ENCODE peak calls at places on chromosome X, in six cellular contexts. H is nephron progenitor cell, E is GM13977, U is foreskin fibroblast, K is dorsolateral prefrontal cortex, M is RWPE2. G is an unnamed sample.

GRCh38 chrX:10110984-10111363 is 45.8 kb upstream of the CLCN4 start:
- DNase-seq in H (no peak), E (peak), U (peak), K (no peak), M (no peak), G (no peak)

GRCh38 chrX:109840585-109840984 is 107.5 kb upstream of the ACSL4 start:
- DNase-seq in H (no peak), E (no peak), U (peak), K (no peak), M (peak), G (no peak)

GRCh38 chrX:32842053-32842452 is 369.3 kb downstream of the DMD start:
- DNase-seq in H (no peak), E (no peak), U (no peak), K (no peak), M (no peak), G (no peak)

GRCh38 chrX:25156323-25156722 is 140.6 kb upstream of the ARX start:
- DNase-seq in H (no peak), E (no peak), U (no peak), K (no peak), M (no peak), G (no peak)

GRCh38 chrX:4451591-4451990 is 738.1 kb upstream of the PRKX start:
- DNase-seq in H (no peak), E (no peak), U (no peak), K (no peak), M (no peak), G (no peak)

GRCh38 chrX:46184749-46185148 is 360.5 kb downstream of the ZNF674 start:
- DNase-seq in H (no peak), E (no peak), U (peak), K (no peak), M (no peak), G (no peak)

GRCh38 chrX:18895157-18895952 is 88.6 kb downstream of the PHKA2 start:
- DNase-seq in H (no peak), E (no peak), U (peak), K (no peak), M (peak), G (no peak)

GRCh38 chrX:55056820-55057690 is 17.8 kb upstream of the PAGE2B start:
- DNase-seq in H (no peak), E (no peak), U (peak), K (no peak), M (no peak), G (no peak)

GRCh38 chrX:31323658-31324057 is 251.8 kb upstream of the FTHL17 start:
- DNase-seq in H (no peak), E (peak), U (no peak), K (no peak), M (no peak), G (no peak)

GRCh38 chrX:133254666-133255065 is 36.5 kb upstream of the TFDP3 start:
- DNase-seq in H (no peak), E (no peak), U (peak), K (no peak), M (no peak), G (no peak)

GRCh38 chrX:13652256-13653021 is 502 bp upstream of the TCEANC start:
- DNase-seq in H (no peak), E (no peak), U (peak), K (no peak), M (no peak), G (no peak)

GRCh38 chrX:132963846-132964245 is 5.4 kb upstream of the HS6ST2 start:
- DNase-seq in H (no peak), E (no peak), U (no peak), K (no peak), M (no peak), G (no peak)

GRCh38 chrX:44306336-44306735 is 37.1 kb downstream of the EFHC2 start:
- DNase-seq in H (no peak), E (no peak), U (peak), K (no peak), M (peak), G (no peak)

GRCh38 chrX:148914783-148915182 is 414.4 kb downstream of the AFF2 start:
- DNase-seq in H (no peak), E (peak), U (no peak), K (no peak), M (no peak), G (no peak)

GRCh38 chrX:68650491-68650890 is 3.0 kb downstream of the STARD8 start:
- DNase-seq in H (no peak), E (no peak), U (peak), K (no peak), M (no peak), G (no peak)

GRCh38 chrX:15405846-15406245 is 21.6 kb upstream of the VEGFD start:
- DNase-seq in H (no peak), E (no peak), U (peak), K (no peak), M (no peak), G (no peak)

GRCh38 chrX:9644335-9644734 is 121.3 kb downstream of the GPR143 start:
- DNase-seq in H (no peak), E (peak), U (no peak), K (no peak), M (no peak), G (no peak)

GRCh38 chrX:124211312-124211942 is 121.0 kb upstream of the TEX13D start:
- DNase-seq in H (no peak), E (peak), U (peak), K (no peak), M (no peak), G (peak)

GRCh38 chrX:11427082-11428033 is 134.1 kb downstream of the AMELX start:
- DNase-seq in H (peak), E (peak), U (peak), K (no peak), M (no peak), G (no peak)

GRCh38 chrX:23662187-23662586 is 5.1 kb upstream of the PRDX4 start:
- DNase-seq in H (no peak), E (no peak), U (no peak), K (no peak), M (no peak), G (peak)

GRCh38 chrX:24424948-24425347 is 40.1 kb upstream of the PDK3 start:
- DNase-seq in H (no peak), E (no peak), U (peak), K (no peak), M (no peak), G (no peak)

GRCh38 chrX:23610491-23610890 is 56.8 kb upstream of the PRDX4 start:
- DNase-seq in H (no peak), E (no peak), U (peak), K (no peak), M (no peak), G (no peak)

GRCh38 chrX:18864390-18864920 is 119.5 kb downstream of the PHKA2 start:
- DNase-seq in H (no peak), E (no peak), U (no peak), K (no peak), M (no peak), G (no peak)

GRCh38 chrX:15242899-15243555 is 26.9 kb downstream of the ASB9 start:
- DNase-seq in H (peak), E (peak), U (peak), K (peak), M (no peak), G (peak)

GRCh38 chrX:49310371-49310770 is 6.9 kb downstream of the GAGE10 start:
- DNase-seq in H (no peak), E (no peak), U (no peak), K (no peak), M (no peak), G (no peak)

GRCh38 chrX:55908685-55909212 is 191.2 kb downstream of the RRAGB start:
- DNase-seq in H (peak), E (peak), U (peak), K (peak), M (no peak), G (no peak)

GRCh38 chrX:20802036-20802435 is 535.3 kb upstream of the RPS6KA3 start:
- DNase-seq in H (no peak), E (no peak), U (no peak), K (no peak), M (no peak), G (no peak)

GRCh38 chrX:129006491-129006890 is 516.8 kb downstream of the SMARCA1 start:
- DNase-seq in H (no peak), E (no peak), U (no peak), K (no peak), M (no peak), G (peak)

GRCh38 chrX:100731441-100732281 is at the start of gene SYTL4:
- DNase-seq in H (peak), E (peak), U (peak), K (no peak), M (no peak), G (no peak)

GRCh38 chrX:136867518-136867917 is 13.0 kb downstream of the RBMX start:
- DNase-seq in H (no peak), E (no peak), U (no peak), K (no peak), M (no peak), G (no peak)

GRCh38 chrX:10011261-10011931 is 44.2 kb downstream of the CLDN34 start:
- DNase-seq in H (no peak), E (no peak), U (no peak), K (no peak), M (no peak), G (no peak)

GRCh38 chrX:107537815-107538214 is 88.4 kb downstream of the FRMPD3 start:
- DNase-seq in H (peak), E (no peak), U (peak), K (no peak), M (no peak), G (peak)

GRCh38 chrX:46072372-46072771 is 472.8 kb downstream of the ZNF674 start:
- DNase-seq in H (no peak), E (no peak), U (no peak), K (no peak), M (no peak), G (no peak)

GRCh38 chrX:14497184-14497666 is 32.1 kb upstream of the GLRA2 start:
- DNase-seq in H (no peak), E (peak), U (peak), K (no peak), M (no peak), G (no peak)

GRCh38 chrX:150155396-150156048 is 207.6 kb upstream of the MAMLD1 start:
- DNase-seq in H (no peak), E (no peak), U (peak), K (no peak), M (peak), G (no peak)

GRCh38 chrX:47316276-47317025 is 53.9 kb upstream of the ZNF157 start:
- DNase-seq in H (peak), E (no peak), U (peak), K (no peak), M (no peak), G (no peak)

GRCh38 chrX:123155327-123155726 is 28.8 kb upstream of the GRIA3 start:
- DNase-seq in H (no peak), E (no peak), U (peak), K (no peak), M (no peak), G (no peak)

GRCh38 chrX:30570505-30570904 is 7.1 kb downstream of the TASL start:
- DNase-seq in H (no peak), E (no peak), U (peak), K (no peak), M (no peak), G (peak)

GRCh38 chrX:10628906-10629305 is 8.5 kb upstream of the MID1 start:
- DNase-seq in H (no peak), E (no peak), U (no peak), K (no peak), M (no peak), G (no peak)

GRCh38 chrX:3345281-3346081 is 971 bp downstream of the MXRA5 start:
- DNase-seq in H (peak), E (no peak), U (peak), K (no peak), M (no peak), G (no peak)

GRCh38 chrX:3351287-3351686 is 4.8 kb upstream of the MXRA5 start:
- DNase-seq in H (no peak), E (no peak), U (no peak), K (no peak), M (no peak), G (no peak)

GRCh38 chrX:3348191-3348590 is 1.7 kb upstream of the MXRA5 start:
- DNase-seq in H (no peak), E (no peak), U (no peak), K (no peak), M (no peak), G (no peak)

GRCh38 chrX:3346436-3347329 is at the start of gene MXRA5:
- DNase-seq in H (peak), E (no peak), U (peak), K (no peak), M (no peak), G (no peak)
- TF ChIP-seq CTCF in H (no peak), E (no peak), U (no peak), K (no peak), M (no peak), G (no peak)

GRCh38 chrX:153435845-153436244 is 10.0 kb downstream of the TREX2 start:
- DNase-seq in H (no peak), E (no peak), U (no peak), K (no peak), M (no peak), G (no peak)

GRCh38 chrX:153439977-153440376 is 5.9 kb downstream of the TREX2 start:
- DNase-seq in H (no peak), E (no peak), U (no peak), K (no peak), M (no peak), G (no peak)

GRCh38 chrX:153441296-153441695 is 4.6 kb downstream of the TREX2 start:
- DNase-seq in H (no peak), E (no peak), U (no peak), K (no peak), M (no peak), G (no peak)

GRCh38 chrX:153440556-153441135 is 5.2 kb downstream of the TREX2 start:
- DNase-seq in H (no peak), E (no peak), U (no peak), K (no peak), M (no peak), G (no peak)

DNA sequence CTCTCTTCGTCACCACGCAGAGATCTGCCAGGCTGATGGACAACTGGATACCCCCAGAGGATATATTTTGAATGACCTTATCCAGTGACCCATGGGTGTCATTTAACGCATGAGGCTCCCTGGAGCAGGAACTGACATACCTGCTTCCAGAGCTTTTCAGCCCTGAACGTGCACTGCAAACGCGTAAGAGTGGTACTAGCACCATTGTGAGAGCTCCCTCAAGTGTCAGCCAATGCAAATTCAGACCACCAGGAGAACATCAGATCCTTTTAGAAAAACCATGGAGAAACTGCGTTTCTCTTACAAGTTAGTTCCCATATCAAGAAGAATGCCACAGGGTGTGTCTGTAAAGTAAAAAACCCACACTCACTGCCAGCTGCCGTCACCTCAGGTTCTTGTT is 7.3 kb downstream of the TREX2 start:
- DNase-seq in H (no peak), E (no peak), U (peak), K (no peak), M (no peak), G (peak)
- TF ChIP-seq CTCF in H (no peak), E (peak), U (peak), K (peak), M (peak), G (peak)

GRCh38 chrX:105829006-105829405 is 6.7 kb downstream of the NRK start:
- DNase-seq in H (no peak), E (no peak), U (peak), K (no peak), M (no peak), G (no peak)
- TF ChIP-seq CTCF in H (no peak), E (no peak), U (no peak), K (no peak), M (no peak), G (no peak)

GRCh38 chrX:77899081-77899828 is at the start of gene COX7B:
- DNase-seq in H (peak), E (peak), U (peak), K (peak), M (peak), G (peak)
- TF ChIP-seq CTCF in H (no peak), E (peak), U (peak), K (peak), M (peak), G (peak)

GRCh38 chrX:80876877-80877276 is 67.2 kb upstream of the BRWD3 start:
- DNase-seq in H (no peak), E (peak), U (peak), K (no peak), M (no peak), G (peak)
- TF ChIP-seq CTCF in H (peak), E (peak), U (peak), K (peak), M (peak), G (peak)

DNA sequence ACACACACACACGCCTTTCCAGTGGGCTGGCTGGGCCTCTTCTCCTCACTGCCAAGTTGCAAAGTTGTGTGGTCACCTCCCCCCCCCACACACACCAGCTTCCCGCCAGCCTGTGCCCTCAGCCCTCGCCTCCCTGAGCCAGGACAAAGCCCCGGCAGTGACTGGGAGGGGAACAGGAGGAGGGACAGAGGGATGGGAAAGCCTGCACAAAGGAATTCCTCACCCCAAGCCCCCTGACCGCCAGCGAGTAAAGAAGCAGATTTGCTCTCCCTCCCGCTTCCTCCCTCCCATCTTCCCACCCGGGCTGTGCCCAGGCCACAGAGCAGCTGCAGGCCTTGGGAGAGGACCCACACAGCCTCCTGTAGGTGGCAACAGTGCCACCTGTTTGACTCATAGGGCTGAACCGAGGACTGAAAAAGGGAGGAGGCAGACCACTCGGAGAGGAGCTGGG is at the start of gene GDPD2:
- DNase-seq in H (peak), E (no peak), U (peak), K (peak), M (no peak), G (no peak)
- TF ChIP-seq CTCF in H (no peak), E (no peak), U (no peak), K (no peak), M (peak), G (no peak)

DNA sequence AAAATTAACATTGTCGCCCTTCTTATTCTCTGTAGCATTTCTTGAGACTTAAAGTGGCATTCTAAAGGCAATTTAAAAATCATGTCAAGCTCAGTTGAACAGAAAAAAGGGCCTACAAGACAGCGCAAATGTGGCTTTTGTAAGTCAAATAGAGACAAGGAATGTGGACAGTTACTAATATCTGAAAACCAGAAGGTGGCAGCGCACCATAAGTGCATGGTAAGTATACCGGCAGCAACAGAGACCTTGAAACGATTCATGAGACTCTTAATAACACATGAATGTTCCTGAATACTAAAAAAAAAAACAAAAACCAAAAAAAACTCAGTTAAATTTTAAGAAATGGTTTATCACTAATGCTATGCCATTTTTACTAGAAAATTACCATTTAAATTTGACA is 82.4 kb upstream of the HPRT1 start:
- DNase-seq in H (peak), E (no peak), U (peak), K (no peak), M (no peak), G (peak)
- TF ChIP-seq CTCF in H (no peak), E (peak), U (peak), K (no peak), M (peak), G (peak)

GRCh38 chrX:130626521-130626920 is 224.7 kb downstream of the RBMX2 start:
- DNase-seq in H (no peak), E (no peak), U (peak), K (no peak), M (no peak), G (no peak)
- TF ChIP-seq CTCF in H (no peak), E (no peak), U (no peak), K (no peak), M (no peak), G (no peak)